ENCODE peak calls at places on chromosomes 1 and 21, in seven cellular contexts. N is hepatocyte, F is MM.1S, O is PC-3, X is GM23248, Z is GM12878, Y is GM23338. I is an unnamed sample.

GRCh38 chr1:150473659-150474058 is 13.6 kb upstream of the TARS2 start:
- DNase-seq in N (peak), F (no peak), O (no peak), X (no peak), Z (no peak), Y (peak), I (no peak)

GRCh38 chr1:197775282-197776262 is at the start of gene DENND1B:
- DNase-seq in N (peak), F (peak), O (peak), X (peak), Z (no peak), Y (peak), I (peak)

GRCh38 chr21:31952828-31953227 is 80.0 kb downstream of the HUNK start:
- DNase-seq in N (no peak), F (no peak), O (no peak), X (no peak), Z (no peak), Y (no peak), I (no peak)

GRCh38 chr1:23217421-23218115 is at the start of gene HTR1D:
- DNase-seq in N (peak), F (no peak), O (no peak), X (peak), Z (no peak), Y (peak), I (no peak)

GRCh38 chr1:186113454-186113853 is 261.6 kb downstream of the TPR start:
- DNase-seq in N (no peak), F (no peak), O (no peak), X (no peak), Z (no peak), Y (no peak), I (no peak)

GRCh38 chr1:67710417-67710816 is 25.4 kb downstream of the GADD45A start:
- DNase-seq in N (no peak), F (no peak), O (peak), X (peak), Z (no peak), Y (no peak), I (peak)

GRCh38 chr1:17342014-17342441 is 30.0 kb upstream of the PADI6 start:
- DNase-seq in N (no peak), F (no peak), O (no peak), X (no peak), Z (no peak), Y (no peak), I (no peak)

GRCh38 chr1:111989531-111990025 is at the start of gene KCND3:
- DNase-seq in N (peak), F (peak), O (no peak), X (peak), Z (no peak), Y (peak), I (no peak)

GRCh38 chr1:150748859-150749719 is 16.5 kb downstream of the CTSS start:
- DNase-seq in N (no peak), F (no peak), O (no peak), X (no peak), Z (no peak), Y (no peak), I (no peak)

GRCh38 chr1:171217658-171218443 is 30.4 kb upstream of the FMO1 start:
- DNase-seq in N (no peak), F (no peak), O (no peak), X (no peak), Z (no peak), Y (no peak), I (no peak)

GRCh38 chr1:27318137-27318536 is 3.8 kb upstream of the TMEM222 start:
- DNase-seq in N (no peak), F (no peak), O (no peak), X (peak), Z (no peak), Y (no peak), I (no peak)

GRCh38 chr1:230066466-230067404 is at the start of gene GALNT2:
- DNase-seq in N (peak), F (peak), O (peak), X (peak), Z (peak), Y (peak), I (peak)

GRCh38 chr1:80365634-80366033 is 1359.1 kb upstream of the ADGRL4 start:
- DNase-seq in N (no peak), F (no peak), O (no peak), X (no peak), Z (no peak), Y (no peak), I (no peak)

GRCh38 chr1:209808059-209808494 is 2.1 kb upstream of the IRF6 start:
- DNase-seq in N (peak), F (no peak), O (peak), X (peak), Z (no peak), Y (no peak), I (peak)

GRCh38 chr1:221276911-221277310 is 397.7 kb downstream of the HLX start:
- DNase-seq in N (no peak), F (no peak), O (peak), X (no peak), Z (no peak), Y (no peak), I (peak)

GRCh38 chr1:153832293-153832692 is 57.1 kb downstream of the SLC27A3 start:
- DNase-seq in N (no peak), F (no peak), O (no peak), X (no peak), Z (no peak), Y (no peak), I (no peak)

DNA sequence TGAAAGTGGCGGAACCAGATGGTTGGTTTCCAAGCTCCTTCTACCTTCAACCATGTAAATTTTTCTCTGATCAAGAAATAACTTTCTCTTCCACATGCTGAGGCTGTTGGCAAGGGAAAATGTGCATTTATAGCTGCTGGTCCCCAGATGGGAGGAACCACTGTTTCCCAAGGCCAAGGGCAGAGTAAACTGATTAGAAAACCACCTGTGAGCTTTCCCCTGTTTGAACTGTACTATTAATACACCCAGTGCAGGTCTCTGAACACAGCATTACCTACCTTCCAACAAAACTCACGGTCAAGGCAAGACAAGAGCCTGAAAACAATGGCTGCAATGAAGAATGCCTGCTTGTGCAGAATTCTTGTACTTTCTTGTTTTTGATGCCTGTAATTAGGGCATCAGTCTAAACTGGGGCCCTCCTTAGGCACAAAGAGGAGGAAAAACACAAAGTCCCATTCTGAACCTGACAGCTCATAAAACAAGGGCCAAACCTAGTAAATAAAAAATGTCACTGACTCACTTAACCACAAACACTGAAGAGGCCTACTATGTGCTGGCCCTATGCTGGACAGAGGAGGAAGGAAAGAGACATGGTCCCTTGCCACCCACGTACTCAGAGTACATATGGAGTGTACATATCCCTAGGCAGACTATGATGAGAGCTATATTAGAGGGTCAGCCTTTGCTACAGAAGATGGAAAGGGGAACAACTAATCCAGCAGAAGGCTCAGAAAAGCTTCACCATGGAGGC is 2.6 kb downstream of the MKNK1 start:
- DNase-seq in N (no peak), F (no peak), O (no peak), X (no peak), Z (no peak), Y (no peak), I (no peak)
- H3K27ac ChIP-seq in N (no peak), F (no peak), O (no peak), X (no peak), Z (no peak), Y (no peak), I (no peak)

DNA sequence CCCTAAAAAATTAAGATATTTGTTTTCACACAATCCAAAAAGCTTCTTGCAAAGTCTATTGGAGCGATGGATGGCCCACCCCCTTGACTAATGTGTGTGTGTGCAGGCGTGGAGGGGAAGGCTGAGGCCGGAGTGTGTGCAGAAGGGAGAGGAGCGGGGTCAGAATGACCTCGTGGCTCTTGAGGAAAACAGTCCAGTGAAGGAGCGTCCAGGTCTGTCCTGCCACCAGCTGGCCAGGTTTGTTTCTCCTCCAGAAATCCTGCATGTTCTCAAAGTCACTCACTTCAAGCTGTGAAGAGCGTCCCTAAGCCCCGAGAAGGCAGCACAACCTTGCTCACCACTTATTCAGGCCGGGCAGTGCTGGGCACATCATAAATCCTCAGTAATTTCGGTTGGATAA is 69.5 kb upstream of the SSX2IP start:
- DNase-seq in N (no peak), F (no peak), O (no peak), X (no peak), Z (no peak), Y (no peak), I (no peak)
- H3K4me2 ChIP-seq in N (no peak), F (no peak), O (no peak), X (no peak), Z (no peak), Y (no peak), I (peak)

DNA sequence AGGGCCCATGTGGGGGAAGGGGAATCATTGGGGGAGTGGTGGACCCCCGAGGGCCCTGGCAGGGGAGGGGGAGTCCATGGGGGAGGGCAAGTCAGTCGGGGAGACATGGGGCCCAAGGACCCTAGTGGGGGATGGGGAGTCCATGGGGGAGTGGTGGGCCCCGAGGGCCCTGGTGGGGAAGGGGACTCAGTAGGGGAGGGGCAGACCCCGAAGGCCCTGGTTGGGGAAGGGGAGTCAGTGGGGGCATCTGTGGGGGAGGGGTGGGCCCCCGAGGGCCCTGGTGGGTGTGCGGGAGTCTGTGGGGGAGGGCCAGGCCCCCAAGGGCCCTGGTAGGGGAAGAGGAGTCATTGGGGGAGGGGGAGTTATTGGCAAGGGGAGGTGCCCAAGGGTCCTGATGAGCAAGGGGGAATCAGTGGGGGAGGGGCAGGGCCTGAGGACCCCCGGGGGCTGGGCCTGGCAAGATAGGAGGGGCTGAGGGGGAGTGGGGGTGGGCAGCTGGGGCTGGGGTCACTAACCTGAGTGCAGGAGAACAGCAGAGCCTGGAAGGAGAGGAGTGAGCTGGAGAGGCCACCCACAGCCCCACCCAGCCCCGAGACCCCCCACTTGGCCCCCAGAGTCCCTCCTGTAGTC is 2.1 kb downstream of the MXRA8 start:
- DNase-seq in N (no peak), F (no peak), O (no peak), X (no peak), Z (no peak), Y (no peak), I (no peak)
- H3K27ac ChIP-seq in N (peak), F (no peak), O (no peak), X (peak), Z (no peak), Y (no peak), I (no peak)

GRCh38 chr1:226882187-226882586 is 11.8 kb downstream of the PSEN2 start:
- DNase-seq in N (no peak), F (peak), O (no peak), X (no peak), Z (no peak), Y (no peak), I (no peak)

GRCh38 chr1:226882631-226883409 is 12.4 kb downstream of the PSEN2 start:
- DNase-seq in N (peak), F (peak), O (peak), X (peak), Z (peak), Y (no peak), I (peak)

GRCh38 chr1:226883630-226884029 is 13.2 kb downstream of the PSEN2 start:
- DNase-seq in N (no peak), F (no peak), O (no peak), X (no peak), Z (no peak), Y (no peak), I (no peak)

GRCh38 chr1:226884966-226885820 is 14.8 kb downstream of the PSEN2 start:
- DNase-seq in N (no peak), F (no peak), O (no peak), X (no peak), Z (no peak), Y (no peak), I (no peak)

GRCh38 chr1:226884116-226884515 is 13.7 kb downstream of the PSEN2 start:
- DNase-seq in N (no peak), F (no peak), O (peak), X (no peak), Z (no peak), Y (no peak), I (no peak)
- H3K4me2 ChIP-seq in N (no peak), F (peak), O (no peak), X (no peak), Z (peak), Y (no peak), I (no peak)

GRCh38 chr21:38243732-38244406 is 12.9 kb upstream of the KCNJ15 start:
- DNase-seq in N (no peak), F (peak), O (no peak), X (no peak), Z (peak), Y (no peak), I (no peak)
- H3K27ac ChIP-seq in N (no peak), F (peak), O (peak), X (peak), Z (peak), Y (no peak), I (peak)

DNA sequence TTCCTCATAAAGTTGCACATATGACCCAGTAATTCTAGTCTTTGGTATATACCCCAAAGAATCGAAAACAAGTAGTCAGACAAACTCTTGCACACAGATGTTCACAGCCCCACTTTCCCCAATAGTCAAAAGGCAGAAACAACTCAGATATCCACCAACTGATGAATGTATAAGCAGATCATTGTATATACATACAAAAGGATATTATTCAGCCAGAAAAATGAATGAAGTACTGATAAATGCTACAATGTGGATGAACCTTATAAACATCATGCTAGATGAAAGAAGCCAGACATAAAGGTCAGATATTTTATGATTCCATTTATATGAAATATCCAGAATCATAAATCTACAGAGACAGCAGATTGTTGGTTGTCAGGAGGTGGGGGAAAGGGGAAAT is 27.3 kb downstream of the SHCBP1L start:
- DNase-seq in N (no peak), F (no peak), O (no peak), X (no peak), Z (no peak), Y (no peak), I (no peak)
- H3K4me2 ChIP-seq in N (no peak), F (no peak), O (no peak), X (no peak), Z (no peak), Y (no peak), I (no peak)

GRCh38 chr1:25523512-25523911 is 19.9 kb upstream of the LDLRAP1 start:
- DNase-seq in N (no peak), F (no peak), O (peak), X (peak), Z (no peak), Y (peak), I (no peak)

GRCh38 chr1:25522240-25522639 is 21.2 kb upstream of the LDLRAP1 start:
- DNase-seq in N (no peak), F (no peak), O (no peak), X (peak), Z (peak), Y (no peak), I (no peak)

GRCh38 chr1:25517476-25518394 is 25.7 kb upstream of the LDLRAP1 start:
- DNase-seq in N (no peak), F (no peak), O (no peak), X (no peak), Z (no peak), Y (peak), I (no peak)

GRCh38 chr1:25519624-25520023 is 23.8 kb upstream of the LDLRAP1 start:
- DNase-seq in N (no peak), F (no peak), O (peak), X (peak), Z (no peak), Y (no peak), I (peak)

DNA sequence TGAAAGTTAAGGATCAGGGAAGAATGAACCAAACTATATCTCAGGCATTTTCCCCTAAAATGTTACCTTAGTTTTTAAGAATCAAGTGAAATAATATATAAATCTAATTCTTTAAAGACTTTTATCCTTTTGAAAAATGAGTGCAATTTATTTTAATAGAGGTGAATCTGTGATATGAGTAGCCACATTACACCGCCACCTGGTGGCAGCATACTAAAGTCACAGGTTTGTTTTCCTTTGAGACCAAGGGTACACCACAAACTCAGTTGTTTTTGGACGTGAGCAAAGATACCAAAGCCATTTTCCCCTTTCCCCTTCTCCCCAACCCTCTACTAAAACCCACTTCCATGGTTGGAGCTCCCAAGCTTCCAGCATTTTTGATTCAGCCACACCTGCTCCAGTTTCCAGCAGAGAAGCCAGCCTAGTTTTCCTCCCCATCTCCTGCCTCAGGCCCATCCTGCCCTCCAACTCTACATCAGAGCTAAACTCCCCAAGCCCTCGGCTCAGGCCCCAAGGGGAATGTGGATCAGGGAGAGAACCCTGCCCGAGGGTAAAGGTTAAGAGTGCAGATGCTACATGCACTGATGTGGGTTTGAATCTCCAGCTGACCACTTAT is 22.9 kb upstream of the LDLRAP1 start:
- DNase-seq in N (peak), F (peak), O (peak), X (peak), Z (peak), Y (peak), I (no peak)
- H3K27ac ChIP-seq in N (no peak), F (no peak), O (no peak), X (no peak), Z (no peak), Y (no peak), I (no peak)

I was measured in astrocyte.